ENCODE peak calls at places on chromosomes 2 and 18, in five cellular contexts. L, K, Q, X and P are unnamed samples.

GRCh38 chr2:54143780-54144179 is 28.4 kb downstream of the ACYP2 start:
- DNase-seq in L (no peak), K (no peak), Q (no peak), X (no peak), P (no peak)

GRCh38 chr2:95345066-95345414 is 47.9 kb downstream of the KCNIP3 start:
- DNase-seq in L (no peak), K (no peak), Q (no peak), X (no peak), P (no peak)

GRCh38 chr2:39851691-39852110 is 72.6 kb upstream of the THUMPD2 start:
- DNase-seq in L (no peak), K (no peak), Q (no peak), X (no peak), P (no peak)

GRCh38 chr2:109174626-109175349 is 45.8 kb downstream of the SH3RF3 start:
- DNase-seq in L (no peak), K (no peak), Q (no peak), X (no peak), P (no peak)

GRCh38 chr2:181628590-181629585 is 28.0 kb downstream of the CERKL start:
- DNase-seq in L (no peak), K (no peak), Q (no peak), X (no peak), P (no peak)

GRCh38 chr2:105934467-105934866 is 189.8 kb downstream of the NCK2 start:
- DNase-seq in L (no peak), K (no peak), Q (no peak), X (peak), P (no peak)

GRCh38 chr18:8798996-8799395 is 93.6 kb downstream of the MTCL1 start:
- DNase-seq in L (no peak), K (peak), Q (peak), X (no peak), P (no peak)

GRCh38 chr2:124563415-124563814 is 538.3 kb downstream of the CNTNAP5 start:
- DNase-seq in L (no peak), K (no peak), Q (no peak), X (no peak), P (no peak)

GRCh38 chr18:2692508-2692907 is 37.0 kb downstream of the SMCHD1 start:
- DNase-seq in L (no peak), K (no peak), Q (no peak), X (no peak), P (no peak)

GRCh38 chr2:45759310-45759851 is 107.9 kb downstream of the PRKCE start:
- DNase-seq in L (no peak), K (no peak), Q (no peak), X (no peak), P (no peak)

GRCh38 chr2:59664946-59665345 is 888.5 kb downstream of the BCL11A start:
- DNase-seq in L (no peak), K (no peak), Q (no peak), X (no peak), P (no peak)

GRCh38 chr2:112958428-112959108 is 19.2 kb upstream of the IL36G start:
- DNase-seq in L (peak), K (no peak), Q (peak), X (no peak), P (no peak)

GRCh38 chr2:129623783-129624182 is 355.7 kb upstream of the RAB6C start:
- DNase-seq in L (peak), K (no peak), Q (no peak), X (no peak), P (no peak)

GRCh38 chr2:115999039-115999438 is 1556.6 kb downstream of the DPP10 start:
- DNase-seq in L (no peak), K (no peak), Q (no peak), X (no peak), P (no peak)

GRCh38 chr2:43906448-43907122 is 67.8 kb downstream of the ABCG8 start:
- DNase-seq in L (no peak), K (no peak), Q (no peak), X (no peak), P (no peak)

GRCh38 chr2:157684940-157685466 is 56.3 kb upstream of the ACVR1C start:
- DNase-seq in L (peak), K (no peak), Q (no peak), X (no peak), P (no peak)

GRCh38 chr2:10935953-10936942 is 24.5 kb downstream of the KCNF1 start:
- DNase-seq in L (no peak), K (no peak), Q (no peak), X (no peak), P (peak)

GRCh38 chr18:46706968-46707367 is 49.9 kb downstream of the ST8SIA5 start:
- DNase-seq in L (no peak), K (no peak), Q (no peak), X (no peak), P (peak)

GRCh38 chr18:3502650-3503049 is 52.7 kb downstream of the TGIF1 start:
- DNase-seq in L (no peak), K (no peak), Q (no peak), X (no peak), P (no peak)

GRCh38 chr2:186883666-186884065 is 34.7 kb upstream of the ZSWIM2 start:
- DNase-seq in L (no peak), K (no peak), Q (no peak), X (no peak), P (no peak)

GRCh38 chr2:179336782-179337534 is 72.3 kb upstream of the SESTD1 start:
- DNase-seq in L (no peak), K (no peak), Q (no peak), X (no peak), P (no peak)

GRCh38 chr2:28160986-28161425 is 231.7 kb upstream of the FOSL2 start:
- DNase-seq in L (no peak), K (no peak), Q (no peak), X (no peak), P (no peak)

GRCh38 chr2:114729025-114729424 is 286.6 kb downstream of the DPP10 start:
- DNase-seq in L (no peak), K (no peak), Q (no peak), X (no peak), P (no peak)

GRCh38 chr18:78770149-78771139 is 209.2 kb upstream of the SALL3 start:
- DNase-seq in L (no peak), K (peak), Q (no peak), X (no peak), P (no peak)

GRCh38 chr2:28356095-28356911 is 36.4 kb upstream of the FOSL2 start:
- DNase-seq in L (no peak), K (peak), Q (peak), X (peak), P (peak)

GRCh38 chr2:181660181-181660580 is 3.3 kb upstream of the CERKL start:
- DNase-seq in L (no peak), K (no peak), Q (no peak), X (no peak), P (no peak)

GRCh38 chr2:97752342-97753334 is 39.3 kb downstream of the ZAP70 start:
- DNase-seq in L (no peak), K (no peak), Q (no peak), X (no peak), P (no peak)

GRCh38 chr2:199468561-199469513 is 11.1 kb upstream of the SATB2 start:
- DNase-seq in L (no peak), K (no peak), Q (peak), X (no peak), P (no peak)

GRCh38 chr2:194346189-194346588 is 1310.8 kb upstream of the SLC39A10 start:
- DNase-seq in L (no peak), K (no peak), Q (no peak), X (no peak), P (no peak)

GRCh38 chr2:26298638-26299393 is 47.1 kb upstream of the SELENOI start:
- DNase-seq in L (no peak), K (peak), Q (peak), X (peak), P (no peak)

GRCh38 chr2:96225016-96225533 is 16.4 kb upstream of the STARD7 start:
- DNase-seq in L (no peak), K (no peak), Q (no peak), X (no peak), P (no peak)

GRCh38 chr18:8937695-8938094 is 164.8 kb upstream of the NDUFV2 start:
- DNase-seq in L (no peak), K (no peak), Q (no peak), X (no peak), P (no peak)

GRCh38 chr2:74099271-74099670 is 48.4 kb downstream of the BOLA3 start:
- DNase-seq in L (no peak), K (no peak), Q (no peak), X (no peak), P (no peak)

GRCh38 chr2:239756392-239757153 is 268.6 kb downstream of the NDUFA10 start:
- DNase-seq in L (no peak), K (no peak), Q (no peak), X (no peak), P (no peak)

GRCh38 chr18:62867521-62867920 is 152.2 kb downstream of the PHLPP1 start:
- DNase-seq in L (no peak), K (no peak), Q (no peak), X (no peak), P (no peak)

GRCh38 chr2:96138146-96139145 is at the start of gene ASTL:
- DNase-seq in L (no peak), K (peak), Q (peak), X (no peak), P (peak)

GRCh38 chr2:204722691-204723090 is 177.4 kb downstream of the PARD3B start:
- DNase-seq in L (no peak), K (no peak), Q (no peak), X (no peak), P (no peak)

GRCh38 chr2:102488063-102488462 is 15.0 kb downstream of the SLC9A4 start:
- DNase-seq in L (no peak), K (no peak), Q (peak), X (no peak), P (peak)

GRCh38 chr2:20139828-20140227 is 85.1 kb downstream of the SDC1 start:
- DNase-seq in L (no peak), K (no peak), Q (no peak), X (no peak), P (no peak)

GRCh38 chr2:20143263-20143662 is 81.7 kb downstream of the SDC1 start:
- DNase-seq in L (no peak), K (no peak), Q (no peak), X (no peak), P (peak)

GRCh38 chr2:20140321-20141055 is 84.4 kb downstream of the SDC1 start:
- DNase-seq in L (no peak), K (no peak), Q (no peak), X (no peak), P (no peak)

GRCh38 chr2:20141806-20142205 is 83.1 kb downstream of the SDC1 start:
- DNase-seq in L (no peak), K (no peak), Q (no peak), X (no peak), P (no peak)

DNA sequence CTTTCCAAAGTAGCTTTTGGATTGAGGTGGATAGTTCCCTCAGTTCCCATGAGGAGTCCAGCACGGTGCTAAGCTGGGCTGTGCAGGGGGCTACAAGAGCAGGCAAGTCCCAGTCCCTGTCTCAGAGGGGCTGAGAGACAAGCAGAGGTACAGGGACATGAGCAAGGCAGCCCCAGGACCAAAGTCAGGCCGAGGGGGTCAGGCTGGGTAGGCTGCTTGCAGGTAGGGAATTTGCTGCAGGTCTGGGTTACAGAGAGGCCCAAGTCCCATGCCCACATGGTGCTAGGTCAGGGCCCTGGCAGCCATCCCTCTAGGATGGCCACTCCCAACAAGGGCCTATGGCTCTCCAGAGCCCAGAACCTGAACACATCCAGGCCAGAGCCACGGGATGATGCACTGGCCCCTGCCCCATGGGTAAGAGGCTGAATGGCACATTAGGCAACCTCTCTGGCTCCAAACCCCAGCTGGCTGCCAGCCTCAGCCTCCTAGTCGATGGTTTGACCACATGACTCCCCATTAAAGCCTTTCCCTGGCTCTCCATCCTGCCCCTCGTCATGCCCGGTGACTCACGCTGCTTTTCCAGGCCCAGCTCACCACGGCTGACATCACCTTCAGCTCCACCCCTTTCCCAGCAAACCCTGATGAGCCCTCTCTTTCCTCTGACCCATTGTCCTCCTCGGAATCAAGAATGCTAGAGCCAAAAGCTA is 83.7 kb downstream of the SDC1 start:
- DNase-seq in L (no peak), K (no peak), Q (no peak), X (no peak), P (peak)
- H3K27ac ChIP-seq in L (no peak), K (no peak), Q (no peak), X (no peak), P (peak)

GRCh38 chr2:173354601-173355131 is at the start of gene CDCA7:
- DNase-seq in L (no peak), K (peak), Q (peak), X (peak), P (no peak)
- H3K27ac ChIP-seq in L (no peak), K (peak), Q (peak), X (no peak), P (peak)

DNA sequence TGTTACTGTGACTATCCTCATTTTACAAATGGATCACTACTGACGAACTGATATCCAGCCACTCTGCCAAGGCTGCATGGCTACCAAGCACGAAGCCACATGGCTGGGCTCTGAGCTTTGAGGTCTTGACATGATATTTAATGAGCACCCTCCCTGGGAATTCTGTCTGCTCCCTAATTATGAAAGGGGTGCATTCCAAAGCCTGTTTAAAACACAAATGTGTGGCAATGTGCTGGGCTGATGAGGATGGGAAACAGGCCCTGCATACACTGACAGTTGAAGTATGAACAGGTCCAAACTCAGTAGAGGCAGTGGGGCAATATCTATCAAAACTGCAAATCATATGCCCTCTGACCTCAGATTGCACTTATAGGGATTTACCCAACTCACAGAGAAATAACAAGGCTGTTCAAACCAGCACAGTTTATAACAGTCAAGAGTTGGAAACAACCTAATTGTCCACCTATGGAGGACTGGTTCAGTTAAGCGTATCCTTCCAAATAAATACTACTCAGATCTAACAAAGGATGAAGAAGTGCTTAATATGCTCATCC is 20.8 kb downstream of the CDC42EP3 start:
- DNase-seq in L (no peak), K (no peak), Q (no peak), X (no peak), P (no peak)
- H3K27ac ChIP-seq in L (no peak), K (no peak), Q (no peak), X (no peak), P (no peak)

GRCh38 chr18:35973650-35974049 is 1.2 kb downstream of the RMP24 start:
- DNase-seq in L (no peak), K (no peak), Q (no peak), X (no peak), P (no peak)

GRCh38 chr18:35971661-35972196 is 750 bp upstream of the RMP24 start:
- DNase-seq in L (no peak), K (no peak), Q (no peak), X (no peak), P (no peak)

GRCh38 chr18:35974181-35974580 is 1.7 kb downstream of the RMP24 start:
- DNase-seq in L (no peak), K (no peak), Q (no peak), X (no peak), P (no peak)

GRCh38 chr18:35969676-35970075 is 2.8 kb upstream of the RMP24 start:
- DNase-seq in L (no peak), K (no peak), Q (no peak), X (no peak), P (no peak)

DNA sequence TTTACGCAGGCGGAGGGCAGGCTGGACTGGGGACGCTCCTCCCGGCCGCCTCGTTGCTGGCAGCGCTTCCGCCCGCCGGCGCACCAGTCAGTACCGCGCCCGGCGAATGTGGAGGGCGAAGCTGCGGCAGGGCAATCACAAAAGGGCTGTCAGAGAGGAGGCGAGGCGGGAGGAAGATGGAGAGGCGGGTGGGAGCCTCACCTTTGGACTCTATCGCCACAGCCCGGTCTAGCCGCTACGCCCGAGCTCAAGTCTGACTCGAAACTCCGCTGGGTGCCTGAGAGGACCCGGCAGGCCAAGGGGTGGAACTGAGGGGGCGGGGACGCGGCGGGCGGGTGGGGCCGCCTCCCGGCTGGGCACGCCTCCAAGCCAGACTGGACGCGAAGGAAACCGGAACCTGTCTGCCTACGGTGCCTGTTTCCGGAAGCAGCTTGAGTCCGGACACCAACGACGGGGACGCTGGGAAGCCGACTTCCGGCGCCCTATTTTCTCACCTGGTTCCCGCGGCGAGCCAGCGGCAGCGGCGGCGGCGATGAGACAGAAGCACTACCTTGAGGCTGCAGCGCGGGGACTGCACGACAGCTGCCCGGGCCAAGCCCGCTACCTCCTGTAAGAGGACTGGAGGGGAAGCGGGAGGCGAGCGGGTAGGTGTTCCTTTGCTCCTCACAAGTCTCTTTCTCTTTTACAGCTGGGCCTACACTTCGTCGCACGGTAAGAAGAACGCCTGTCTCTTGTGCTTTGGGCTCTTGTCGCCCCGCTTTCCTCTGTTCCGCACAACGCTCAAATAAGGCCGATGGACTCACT is at the start of gene RMP24:
- DNase-seq in L (peak), K (peak), Q (peak), X (peak), P (peak)
- H3K27ac ChIP-seq in L (no peak), K (peak), Q (peak), X (peak), P (peak)

DNA sequence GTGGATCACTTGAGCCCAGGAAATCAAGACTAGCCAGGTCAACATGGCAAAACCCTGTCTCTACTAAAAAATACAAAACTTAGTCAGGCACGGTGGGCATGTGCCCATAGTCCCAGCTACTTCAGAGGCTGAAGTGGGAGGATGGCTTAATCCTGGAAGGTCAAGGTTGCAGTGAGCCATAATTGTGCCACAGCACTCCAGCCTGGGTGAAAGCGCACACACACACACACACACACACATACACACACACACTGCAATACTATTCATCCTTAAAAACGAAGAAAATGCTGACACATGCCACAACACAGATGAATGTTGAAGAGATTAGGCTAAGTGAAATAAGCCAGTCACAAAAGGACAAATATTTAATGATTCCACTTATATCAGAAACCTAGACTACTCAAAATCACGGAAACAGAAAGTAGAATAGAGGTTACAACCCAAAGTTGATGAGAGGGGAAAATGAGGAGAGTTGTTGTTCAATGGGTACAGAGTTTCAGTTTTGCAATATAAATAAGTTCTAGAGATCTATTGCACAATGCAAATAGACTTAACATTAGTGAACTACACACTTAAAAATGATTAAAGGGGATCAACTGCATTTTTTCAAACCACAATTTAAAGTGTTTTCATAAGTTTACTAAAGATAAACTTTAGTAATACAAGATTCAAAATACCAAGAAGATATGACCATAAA is 114.5 kb downstream of the USP34 start:
- DNase-seq in L (no peak), K (no peak), Q (no peak), X (no peak), P (no peak)
- H3K27ac ChIP-seq in L (no peak), K (no peak), Q (no peak), X (no peak), P (no peak)

GRCh38 chr2:8306530-8307351 is 375.1 kb upstream of the ID2 start:
- DNase-seq in L (no peak), K (no peak), Q (peak), X (no peak), P (no peak)
- H3K27ac ChIP-seq in L (no peak), K (no peak), Q (no peak), X (no peak), P (no peak)